ENCODE peak calls at places on chromosome 12, in six cellular contexts. J is psoas muscle, T is AG10803, F is HepG2, A is epithelial cell of proximal tubule, M is cardiac muscle cell. P is an unnamed sample.

GRCh38 chr12:62320054-62320453 is 59.9 kb downstream of the USP15 start:
- DNase-seq in F (no peak), T (no peak), M (no peak), A (no peak), J (no peak), P (no peak)

GRCh38 chr12:989751-990278 is 1.2 kb upstream of the ERC1 start:
- DNase-seq in J (no peak), A (no peak), F (peak), T (peak), M (peak), P (peak)

GRCh38 chr12:115763982-115764621 is 513.4 kb downstream of the MED13L start:
- DNase-seq in T (no peak), J (no peak), F (peak), A (no peak), M (no peak), P (no peak)

GRCh38 chr12:120225200-120225558 is 24.3 kb upstream of the RPLP0 start:
- DNase-seq in F (no peak), J (no peak), T (no peak), M (no peak), A (no peak), P (peak)

GRCh38 chr12:111715242-111715641 is 29.4 kb downstream of the ACAD10 start:
- DNase-seq in F (peak), J (peak), T (peak), A (no peak), M (no peak), P (peak)

GRCh38 chr12:72228424-72228823 is 43.7 kb upstream of the TRHDE start:
- DNase-seq in J (no peak), A (no peak), F (no peak), M (no peak), T (no peak), P (no peak)

GRCh38 chr12:131830335-131831020 is 2.3 kb downstream of the MMP17 start:
- DNase-seq in T (peak), F (peak), J (peak), M (peak), A (no peak), P (peak)

GRCh38 chr12:51976376-51977160 is 25.1 kb downstream of the ACVR1B start:
- DNase-seq in M (peak), F (peak), A (peak), J (no peak), T (peak), P (no peak)

GRCh38 chr12:123867141-123867540 is 105.0 kb downstream of the DNAH10 start:
- DNase-seq in F (peak), A (no peak), J (no peak), T (no peak), M (no peak), P (no peak)

GRCh38 chr12:127272864-127273263 is 994.1 kb upstream of the TMEM132C start:
- DNase-seq in M (peak), F (no peak), A (peak), T (peak), J (no peak), P (no peak)

GRCh38 chr12:103441437-103442186 is 54.2 kb downstream of the C12orf42 start:
- DNase-seq in J (no peak), F (no peak), A (no peak), M (no peak), T (no peak), P (peak)

DNA sequence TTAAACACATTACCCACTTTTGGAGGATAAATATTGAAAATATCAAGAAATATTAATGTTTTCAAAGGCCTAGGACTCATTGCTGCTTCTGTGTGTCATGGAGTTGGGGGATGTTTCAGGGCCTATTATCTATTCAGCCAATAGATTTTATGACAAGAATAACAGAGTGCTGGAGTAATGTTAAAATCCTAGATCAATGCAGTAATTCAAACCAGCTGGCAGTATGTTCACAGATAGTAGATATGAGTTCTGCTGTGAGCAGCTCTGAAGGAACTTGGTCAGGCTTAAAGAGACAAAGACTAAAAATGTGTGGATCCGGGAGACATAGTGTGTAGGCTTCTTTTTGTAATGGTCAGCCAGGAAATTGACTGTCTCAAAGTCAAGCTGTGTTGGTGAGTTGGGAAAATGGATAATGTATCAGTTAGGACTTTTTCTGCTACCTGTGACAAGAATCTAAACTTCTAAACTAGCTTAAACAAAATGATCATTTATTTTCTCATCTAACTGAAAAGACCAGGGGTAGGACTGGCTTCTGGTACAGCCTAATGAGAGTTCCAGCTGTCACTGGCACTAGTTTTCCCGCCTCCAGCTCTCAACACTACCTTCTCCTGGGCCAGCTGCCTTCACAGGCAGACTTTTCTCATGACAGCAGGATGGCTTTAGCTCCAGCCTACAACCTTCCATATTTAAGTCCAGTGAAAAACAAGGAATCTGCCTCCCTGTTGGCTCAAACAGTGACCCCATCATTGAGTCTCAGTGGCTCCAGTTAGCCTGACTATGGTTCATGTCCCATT is 16.3 kb upstream of the POLR3B start:
- DNase-seq in J (no peak), F (no peak), M (no peak), T (peak), A (no peak), P (no peak)
- H3K4me3 ChIP-seq in J (no peak), F (no peak), M (no peak), T (no peak), A (no peak), P (no peak)

GRCh38 chr12:45879363-45879895 is 110.9 kb downstream of the SCAF11 start:
- DNase-seq in M (no peak), J (no peak), F (no peak), T (no peak), A (no peak), P (no peak)
- H3K4me3 ChIP-seq in M (no peak), J (no peak), F (no peak), T (no peak), A (no peak), P (no peak)

DNA sequence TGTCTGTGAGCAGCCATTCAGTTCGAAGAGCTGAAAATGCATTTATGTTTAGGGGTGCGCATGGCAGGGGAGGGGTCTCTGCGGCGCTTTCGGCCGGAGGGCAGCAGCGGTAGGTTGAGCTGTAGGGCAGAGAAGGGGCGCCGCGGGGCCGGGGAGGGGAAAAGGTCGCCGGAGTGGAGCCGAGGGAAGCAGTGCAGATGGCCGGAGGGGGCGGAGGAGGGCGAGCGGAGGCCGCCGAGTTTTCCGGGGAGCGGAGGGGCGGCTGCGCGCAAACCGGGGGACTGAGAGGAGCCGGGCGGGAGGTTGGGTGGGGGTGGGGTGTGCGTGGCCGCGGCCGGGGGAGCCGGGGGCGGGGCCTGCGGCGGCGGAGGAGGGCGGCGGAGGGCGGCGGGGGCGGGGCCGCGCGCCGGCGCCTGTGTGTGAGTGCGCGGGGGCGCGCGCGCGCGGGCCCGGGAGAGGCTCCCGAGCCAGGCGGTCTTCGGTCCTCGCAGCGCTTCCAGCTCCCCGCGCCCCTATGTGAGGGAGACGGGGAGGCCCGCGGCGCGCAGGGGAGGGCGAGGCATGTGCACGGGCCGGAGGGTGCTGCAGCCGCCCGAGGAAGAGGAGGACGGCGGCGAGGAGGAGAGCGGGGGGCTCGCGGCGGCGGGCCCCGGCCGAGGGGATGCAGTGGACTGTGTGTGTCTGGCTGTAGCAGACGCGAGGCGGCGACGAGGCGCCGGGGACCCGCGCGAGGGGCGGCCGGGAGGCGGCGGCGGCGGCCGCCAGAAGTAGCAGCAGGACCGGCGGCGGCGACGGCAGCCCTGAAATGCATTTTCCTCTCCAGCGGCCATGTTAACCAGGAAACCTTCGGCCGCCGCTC is at the start of gene DYRK2:
- DNase-seq in T (peak), M (peak), F (peak), A (no peak), J (peak), P (peak)
- H3K4me3 ChIP-seq in T (peak), M (peak), F (peak), A (peak), J (peak), P (peak)

GRCh38 chr12:15220451-15220850 is 766 bp downstream of the RERG start:
- DNase-seq in A (no peak), T (no peak), J (no peak), F (no peak), M (no peak), P (no peak)
- H3K4me3 ChIP-seq in A (peak), T (no peak), J (peak), F (no peak), M (peak), P (no peak)

DNA sequence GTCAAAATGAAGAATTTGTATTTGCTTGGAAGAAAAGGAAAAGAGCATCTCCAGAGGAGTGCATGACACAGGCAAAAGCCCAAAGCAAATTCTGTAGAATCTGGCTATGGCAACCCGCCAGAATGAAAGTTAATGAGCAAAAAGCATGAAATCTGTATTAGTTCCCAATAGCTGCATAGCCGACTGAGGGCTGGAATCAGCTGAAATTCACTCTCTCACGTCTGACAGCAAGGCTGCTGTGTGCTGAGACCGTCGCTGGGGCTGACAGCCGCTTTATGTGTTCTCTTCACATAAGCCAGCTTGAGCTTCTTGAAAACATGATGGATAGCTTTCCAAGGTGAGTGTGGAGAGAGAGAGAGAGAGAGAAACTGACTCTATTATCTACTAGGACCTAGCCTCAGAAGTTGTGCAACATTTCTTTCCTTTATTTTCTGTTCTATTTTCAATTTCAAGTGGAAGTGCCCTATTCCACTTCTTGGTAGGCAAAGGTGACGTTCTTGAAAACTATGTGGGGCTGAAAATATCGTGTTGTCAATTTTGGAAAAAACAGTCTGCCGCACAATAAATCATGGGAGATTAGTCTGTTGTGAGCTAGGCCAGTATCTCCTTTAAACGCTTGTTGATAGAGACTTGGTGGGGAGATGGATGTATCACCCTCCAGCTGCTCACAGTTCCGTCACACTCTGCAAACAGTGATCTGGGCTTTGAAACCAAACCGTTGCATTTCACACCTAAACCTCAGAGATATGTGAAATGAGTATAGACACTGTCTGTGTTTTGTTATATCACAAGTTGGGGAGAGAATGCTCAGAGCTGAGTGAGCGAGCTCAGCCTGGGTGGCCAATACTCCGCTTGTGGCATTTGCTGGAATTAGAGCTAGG is 74.8 kb upstream of the ST8SIA1 start:
- DNase-seq in M (no peak), F (no peak), J (no peak), A (no peak), T (no peak), P (peak)
- H3K4me3 ChIP-seq in M (no peak), F (no peak), J (no peak), A (no peak), T (no peak), P (no peak)

GRCh38 chr12:15356831-15357456 is 34.6 kb downstream of the PTPRO start:
- DNase-seq in F (no peak), J (no peak), M (no peak), T (no peak), A (no peak), P (no peak)
- H3K4me3 ChIP-seq in F (no peak), J (no peak), M (no peak), T (no peak), A (no peak), P (no peak)